ENCODE peak calls at places on chromosomes 16 and 17, in ten cellular contexts. F is NCI-H146; Z is HFFc6; P is effector CD4-positive, alpha-beta T cell; E is EL; G is stimulated activated CD4-positive, alpha-beta T cell treated with anti-CD3 and anti-CD28 coated beads, Interleukin-4, amount 100 ng/mL, for 4 hours; R is ACHN; L is stimulated activated CD8-positive, alpha-beta memory T cell treated with anti-CD3 and anti-CD28 coated beads, Interleukin-4, amount 100 ng/mL, for 1 hour; D is hepatic stellate cell; M is hypothalamus. C is an unnamed sample.

GRCh38 chr16:25126820-25127232 is 15.3 kb downstream of the LCMT1 start:
- DNase-seq in F (peak), Z (peak), P (no peak), E (peak), G (peak), R (peak), L (no peak), D (peak), M (no peak), C (no peak)

GRCh38 chr17:36149296-36149820 is 27.1 kb downstream of the TBC1D3B start:
- DNase-seq in F (no peak), Z (peak), P (no peak), E (peak), G (no peak), R (peak), L (no peak), D (peak), M (no peak), C (no peak)

GRCh38 chr17:36611345-36612072 is 10.1 kb downstream of the MRM1 start:
- DNase-seq in F (no peak), Z (peak), P (no peak), E (peak), G (no peak), R (peak), L (no peak), D (no peak), M (no peak), C (no peak)

GRCh38 chr16:787261-787966 is 767 bp downstream of the RPUSD1 start:
- DNase-seq in F (peak), Z (no peak), P (no peak), E (no peak), G (no peak), R (no peak), L (no peak), D (no peak), M (no peak), C (no peak)

GRCh38 chr16:17159616-17160015 is 311.1 kb downstream of the XYLT1 start:
- DNase-seq in F (no peak), Z (no peak), P (no peak), E (no peak), G (no peak), R (no peak), L (no peak), D (no peak), M (no peak), C (no peak)

GRCh38 chr17:57986841-57987581 is 1.0 kb downstream of the VEZF1 start:
- DNase-seq in F (peak), Z (peak), P (peak), E (peak), G (peak), R (peak), L (no peak), D (peak), M (peak), C (no peak)

GRCh38 chr17:35866356-35866950 is 2.2 kb downstream of the HEATR9 start:
- DNase-seq in F (no peak), Z (peak), P (no peak), E (peak), G (no peak), R (no peak), L (no peak), D (no peak), M (no peak), C (no peak)

GRCh38 chr16:68700120-68700519 is 37.0 kb upstream of the CDH1 start:
- DNase-seq in F (no peak), Z (peak), P (no peak), E (peak), G (no peak), R (no peak), L (no peak), D (peak), M (no peak), C (no peak)

GRCh38 chr16:24748242-24748641 is 18.8 kb downstream of the TNRC6A start:
- DNase-seq in F (no peak), Z (peak), P (no peak), E (peak), G (no peak), R (peak), L (no peak), D (peak), M (no peak), C (peak)

GRCh38 chr17:49939318-49939717 is 29.7 kb upstream of the DLX4 start:
- DNase-seq in F (no peak), Z (no peak), P (no peak), E (no peak), G (no peak), R (no peak), L (no peak), D (no peak), M (no peak), C (no peak)

GRCh38 chr16:49407873-49408565 is 34.4 kb downstream of the C16orf78 start:
- DNase-seq in F (peak), Z (peak), P (peak), E (peak), G (peak), R (peak), L (peak), D (peak), M (peak), C (peak)

GRCh38 chr17:5584971-5585794 is 874 bp upstream of the NLRP1 start:
- DNase-seq in F (no peak), Z (peak), P (no peak), E (peak), G (no peak), R (peak), L (no peak), D (peak), M (no peak), C (no peak)

GRCh38 chr17:81287155-81287554 is 8.0 kb downstream of the SLC38A10 start:
- DNase-seq in F (no peak), Z (no peak), P (no peak), E (no peak), G (no peak), R (no peak), L (no peak), D (no peak), M (no peak), C (no peak)

GRCh38 chr17:32993977-32994376 is 2.3 kb downstream of the SPACA3 start:
- DNase-seq in F (no peak), Z (no peak), P (no peak), E (no peak), G (no peak), R (no peak), L (no peak), D (no peak), M (no peak), C (no peak)

GRCh38 chr16:11198817-11199216 is 57.2 kb downstream of the SOCS1 start:
- DNase-seq in F (peak), Z (no peak), P (no peak), E (no peak), G (no peak), R (no peak), L (no peak), D (no peak), M (no peak), C (no peak)

GRCh38 chr16:55543470-55543869 is 23.0 kb upstream of the CAPNS2 start:
- DNase-seq in F (no peak), Z (peak), P (no peak), E (peak), G (no peak), R (peak), L (no peak), D (no peak), M (no peak), C (peak)

GRCh38 chr16:57391708-57392107 is 12.9 kb upstream of the CCL17 start:
- DNase-seq in F (no peak), Z (no peak), P (no peak), E (no peak), G (no peak), R (no peak), L (no peak), D (no peak), M (no peak), C (no peak)

GRCh38 chr16:16982614-16983013 is 488.1 kb downstream of the XYLT1 start:
- DNase-seq in F (no peak), Z (no peak), P (no peak), E (no peak), G (no peak), R (no peak), L (no peak), D (no peak), M (no peak), C (no peak)

GRCh38 chr17:41199421-41200098 is 9.9 kb downstream of the KRTAP9-1 start:
- DNase-seq in F (no peak), Z (no peak), P (no peak), E (no peak), G (no peak), R (no peak), L (no peak), D (no peak), M (no peak), C (no peak)

GRCh38 chr17:79654960-79655382 is 44.1 kb upstream of the RBFOX3 start:
- DNase-seq in F (no peak), Z (no peak), P (no peak), E (no peak), G (no peak), R (no peak), L (no peak), D (no peak), M (no peak), C (no peak)

GRCh38 chr17:28193241-28193640 is 125.8 kb upstream of the TMEM97 start:
- DNase-seq in F (no peak), Z (no peak), P (no peak), E (no peak), G (no peak), R (no peak), L (no peak), D (no peak), M (peak), C (peak)

GRCh38 chr16:4273858-4274291 is 1.1 kb upstream of the TFAP4 start:
- DNase-seq in F (peak), Z (peak), P (peak), E (peak), G (peak), R (peak), L (no peak), D (peak), M (no peak), C (no peak)

GRCh38 chr16:83561876-83562275 is 245.9 kb upstream of the HSBP1 start:
- DNase-seq in F (no peak), Z (no peak), P (no peak), E (peak), G (no peak), R (peak), L (no peak), D (no peak), M (no peak), C (no peak)

GRCh38 chr16:90023078-90023447 is 3.8 kb upstream of the DBNDD1 start:
- DNase-seq in F (no peak), Z (no peak), P (no peak), E (no peak), G (no peak), R (no peak), L (no peak), D (no peak), M (no peak), C (no peak)

GRCh38 chr17:31197991-31198390 is 99.0 kb downstream of the OMG start:
- DNase-seq in F (no peak), Z (peak), P (no peak), E (peak), G (no peak), R (no peak), L (no peak), D (no peak), M (no peak), C (no peak)

GRCh38 chr16:81711609-81712329 is 67.3 kb upstream of the PLCG2 start:
- DNase-seq in F (no peak), Z (peak), P (no peak), E (peak), G (no peak), R (peak), L (no peak), D (peak), M (no peak), C (no peak)

GRCh38 chr17:67520282-67520906 is 143.3 kb downstream of the PITPNC1 start:
- DNase-seq in F (no peak), Z (no peak), P (no peak), E (no peak), G (no peak), R (no peak), L (no peak), D (no peak), M (no peak), C (peak)

GRCh38 chr17:79420318-79421243 is 190.3 kb downstream of the RBFOX3 start:
- DNase-seq in F (no peak), Z (no peak), P (no peak), E (peak), G (peak), R (no peak), L (no peak), D (peak), M (no peak), C (no peak)

C was measured in midbrain.